ENCODE peak calls at places on chromosomes 6 and 20, in four cellular contexts. E is SK-N-SH, C is HepG2, L is GM12891. O is an unnamed sample.

GRCh38 chr6:80472276-80472675 is 365.8 kb downstream of the BCKDHB start:
- DNase-seq in L (no peak), E (no peak), C (no peak), O (no peak)

GRCh38 chr6:19599813-19600464 is 237.2 kb upstream of the ID4 start:
- DNase-seq in C (no peak), E (no peak), L (no peak), O (no peak)

GRCh38 chr6:143999406-143999805 is 8.7 kb downstream of the PLAGL1 start:
- DNase-seq in C (no peak), E (no peak), L (no peak), O (no peak)

GRCh38 chr20:56810141-56810540 is 181.0 kb downstream of the TFAP2C start:
- DNase-seq in C (no peak), L (no peak), E (no peak), O (no peak)

GRCh38 chr6:150876598-150876997 is 11.1 kb downstream of the MTHFD1L start:
- DNase-seq in C (no peak), L (no peak), E (no peak), O (no peak)

GRCh38 chr6:45899683-45899946 is 116.0 kb downstream of the CLIC5 start:
- DNase-seq in E (no peak), L (no peak), C (no peak), O (no peak)

GRCh38 chr6:140548379-140548778 is 1173.9 kb upstream of the CITED2 start:
- DNase-seq in E (no peak), C (no peak), L (no peak), O (no peak)

GRCh38 chr20:63522981-63523611 is 2.5 kb downstream of the PPDPF start:
- DNase-seq in C (no peak), L (no peak), E (no peak), O (no peak)

GRCh38 chr6:26311012-26311384 is 54.0 kb upstream of the BTN3A2 start:
- DNase-seq in L (no peak), C (peak), E (no peak), O (no peak)

GRCh38 chr6:26312096-26312463 is 52.9 kb upstream of the BTN3A2 start:
- DNase-seq in L (no peak), E (no peak), C (no peak), O (no peak)

GRCh38 chr6:26309731-26310142 is 55.3 kb upstream of the BTN3A2 start:
- DNase-seq in E (no peak), C (peak), L (no peak), O (no peak)

GRCh38 chr6:26312501-26313390 is 52.3 kb upstream of the BTN3A2 start:
- DNase-seq in L (no peak), E (peak), C (peak), O (no peak)

DNA sequence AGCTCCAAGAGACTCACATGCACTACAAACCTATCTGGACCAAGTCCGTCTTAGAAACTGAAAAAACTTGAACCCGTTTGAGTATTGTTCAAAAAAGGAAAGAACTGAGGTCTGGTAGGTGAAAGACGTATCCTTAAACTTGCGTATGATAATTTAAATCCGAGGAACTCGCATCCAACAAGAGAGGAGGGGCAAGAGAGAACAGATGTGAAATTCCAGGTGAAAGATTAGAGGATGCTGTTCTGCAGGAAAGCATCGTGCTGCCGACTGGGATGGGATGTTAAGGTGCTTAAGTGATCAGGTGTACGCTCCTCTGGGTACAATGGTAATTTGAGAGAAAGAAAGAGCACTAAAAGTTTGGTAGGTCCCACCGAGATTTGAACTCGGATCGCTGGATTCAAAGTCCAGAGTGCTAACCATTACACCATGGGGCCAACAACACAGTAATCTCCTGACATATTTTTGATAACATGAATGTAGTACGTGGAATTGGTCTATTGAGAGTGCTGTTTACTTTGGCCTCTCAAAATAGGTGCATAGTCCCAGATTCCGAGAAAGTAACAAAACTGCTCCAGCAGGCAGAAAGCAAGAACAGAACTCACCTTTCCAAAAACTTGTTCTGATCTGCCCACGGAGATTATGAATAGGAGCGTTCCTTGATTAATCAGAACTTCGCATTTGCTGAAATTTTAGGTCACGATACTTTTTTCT is 53.5 kb upstream of the BTN3A2 start:
- DNase-seq in C (peak), E (peak), L (no peak), O (no peak)
- TF ChIP-seq TAF1 in C (no peak), E (no peak), L (peak), O (no peak)

DNA sequence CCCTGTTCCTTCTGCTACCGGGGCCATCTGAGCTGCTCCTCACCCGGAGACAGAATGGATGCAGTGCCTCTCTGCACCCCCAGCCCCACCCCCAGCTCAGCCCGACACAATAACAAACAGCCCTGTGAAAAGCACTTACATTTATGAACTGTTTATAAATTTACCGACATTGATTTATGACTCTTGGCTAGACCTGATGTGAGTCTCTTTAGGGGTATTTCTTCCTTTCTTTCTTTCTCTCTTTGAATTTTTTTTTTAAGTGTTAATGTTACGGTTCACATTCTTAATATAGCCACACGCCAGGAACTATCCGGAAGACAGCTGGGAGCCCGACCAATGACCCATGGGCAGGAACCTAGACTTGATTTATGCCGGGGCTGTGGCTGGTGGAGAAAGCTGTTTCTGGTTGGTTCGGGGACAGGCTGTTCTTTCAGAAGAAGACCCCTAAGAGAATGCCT is 266.3 kb downstream of the CDC5L start:
- DNase-seq in E (no peak), L (no peak), C (no peak), O (no peak)
- TF ChIP-seq TAF1 in E (no peak), L (no peak), C (no peak), O (no peak)

GRCh38 chr6:65149841-65150240 is 557.2 kb downstream of the EYS start:
- DNase-seq in E (no peak), C (no peak), L (no peak), O (no peak)

GRCh38 chr6:65157025-65157424 is 550.0 kb downstream of the EYS start:
- DNase-seq in L (no peak), C (no peak), E (no peak), O (no peak)

DNA sequence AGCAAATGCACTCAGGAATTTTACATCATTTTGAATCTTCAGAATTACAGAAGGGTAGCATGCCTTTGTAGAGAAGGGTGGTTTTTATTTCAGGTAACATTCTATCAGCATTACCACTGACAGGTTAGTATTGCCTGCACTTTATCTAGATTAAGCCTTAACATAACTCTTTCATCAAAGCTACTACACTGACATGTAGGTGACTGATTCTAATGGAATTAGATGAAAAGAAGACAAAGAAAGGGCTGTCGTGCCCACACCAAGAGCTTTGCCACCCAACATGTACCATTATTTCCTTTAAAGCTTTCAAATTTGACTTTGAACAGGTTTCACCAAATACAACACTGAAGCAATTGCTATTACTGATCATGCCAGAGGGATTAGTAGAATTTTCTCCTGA is 551.9 kb downstream of the EYS start:
- DNase-seq in C (no peak), L (no peak), E (no peak), O (no peak)
- TF ChIP-seq TAF1 in C (no peak), L (no peak), E (no peak), O (no peak)

DNA sequence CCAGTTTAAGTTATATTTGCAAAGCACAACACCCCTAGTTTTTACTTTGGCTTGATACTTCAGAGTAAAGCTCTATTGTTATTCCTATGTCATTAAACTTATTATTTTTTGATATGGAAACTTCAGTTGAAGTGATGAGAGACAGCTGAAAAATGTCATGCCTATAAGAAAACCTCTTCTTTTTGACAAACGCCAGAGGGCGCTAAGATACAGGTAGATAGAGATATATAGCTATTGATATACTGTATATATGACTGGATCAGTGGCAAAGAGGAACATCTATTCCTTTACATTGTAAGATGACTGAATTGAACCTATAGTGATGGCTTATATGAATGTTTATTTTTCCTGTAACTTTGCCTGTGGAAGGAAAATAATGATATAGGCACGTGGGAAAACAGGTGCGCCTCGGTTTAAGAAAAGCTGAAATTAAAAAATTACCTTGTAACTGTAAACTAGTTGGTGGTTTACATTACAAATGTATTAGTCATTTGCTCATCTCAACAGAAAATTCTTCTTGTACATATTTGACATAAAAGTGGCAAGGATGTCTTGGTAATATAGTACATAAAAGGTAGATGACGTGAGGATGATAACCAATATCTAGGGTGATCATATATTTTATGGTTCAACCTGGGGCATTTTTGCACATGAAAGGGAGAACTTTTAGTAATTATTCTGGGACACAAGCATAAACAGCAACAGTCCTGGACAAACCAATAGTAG is 74.1 kb downstream of the LAMA4 start:
- DNase-seq in L (peak), C (peak), E (peak), O (peak)
- TF ChIP-seq TAF1 in L (no peak), C (no peak), E (no peak), O (no peak)

GRCh38 chr6:7213416-7213815 is 99.6 kb downstream of the SSR1 start:
- DNase-seq in L (no peak), E (no peak), C (no peak), O (no peak)

GRCh38 chr6:7204726-7205125 is 97.0 kb downstream of the RREB1 start:
- DNase-seq in E (no peak), L (no peak), C (no peak), O (no peak)

GRCh38 chr6:7201732-7202541 is 94.2 kb downstream of the RREB1 start:
- DNase-seq in L (peak), E (no peak), C (no peak), O (peak)

GRCh38 chr6:7203939-7204338 is 96.2 kb downstream of the RREB1 start:
- DNase-seq in L (no peak), C (no peak), E (no peak), O (no peak)

GRCh38 chr6:7207688-7208087 is 99.9 kb downstream of the RREB1 start:
- DNase-seq in L (no peak), C (no peak), E (no peak), O (no peak)
- TF ChIP-seq TAF1 in L (no peak), C (no peak), E (no peak), O (no peak)

O was measured in GM12892.